ENCODE peak calls at places on chromosomes 12 and 14, in ten cellular contexts. E, W, R, H, J, O, B, D, Y and C are unnamed samples.

GRCh38 chr12:102814691-102815367 is 102.2 kb downstream of the PAH start:
- DNase-seq in E (no peak), W (no peak), R (no peak), H (no peak), J (no peak), O (no peak), B (no peak), D (no peak), Y (no peak), C (no peak)

GRCh38 chr12:119338593-119339363 is 4.2 kb downstream of the CCDC60 start:
- DNase-seq in E (no peak), W (no peak), R (no peak), H (no peak), J (no peak), O (peak), B (no peak), D (no peak), Y (no peak), C (no peak)

GRCh38 chr14:33551963-33552362 is 398.9 kb downstream of the EGLN3 start:
- DNase-seq in E (no peak), W (no peak), R (no peak), H (no peak), J (no peak), O (no peak), B (no peak), D (peak), Y (no peak), C (no peak)

GRCh38 chr14:99329711-99330315 is 57.8 kb upstream of the BCL11B start:
- DNase-seq in E (no peak), W (no peak), R (no peak), H (no peak), J (no peak), O (peak), B (no peak), D (no peak), Y (no peak), C (no peak)

GRCh38 chr12:2845280-2845679 is 10.4 kb upstream of the NRIP2 start:
- DNase-seq in E (no peak), W (no peak), R (no peak), H (no peak), J (peak), O (no peak), B (no peak), D (no peak), Y (peak), C (no peak)

GRCh38 chr14:63470877-63471565 is 72.2 kb downstream of the PPP2R5E start:
- DNase-seq in E (no peak), W (no peak), R (no peak), H (no peak), J (peak), O (no peak), B (no peak), D (no peak), Y (no peak), C (no peak)

GRCh38 chr14:79404874-79405273 is 806.4 kb downstream of the DIO2 start:
- DNase-seq in E (no peak), W (no peak), R (no peak), H (no peak), J (no peak), O (no peak), B (no peak), D (peak), Y (no peak), C (no peak)

GRCh38 chr12:114213055-114213561 is 192.8 kb downstream of the TBX5 start:
- DNase-seq in E (no peak), W (no peak), R (no peak), H (no peak), J (no peak), O (no peak), B (no peak), D (no peak), Y (no peak), C (no peak)

GRCh38 chr14:75049136-75049535 is 2.1 kb downstream of the MLH3 start:
- DNase-seq in E (no peak), W (no peak), R (no peak), H (no peak), J (no peak), O (no peak), B (no peak), D (no peak), Y (no peak), C (no peak)

GRCh38 chr12:46659032-46659703 is 166.6 kb downstream of the SLC38A4 start:
- DNase-seq in E (no peak), W (no peak), R (no peak), H (no peak), J (no peak), O (no peak), B (no peak), D (no peak), Y (no peak), C (no peak)

GRCh38 chr12:97513921-97514320 is 51.3 kb downstream of the RMST start:
- DNase-seq in E (no peak), W (no peak), R (no peak), H (no peak), J (no peak), O (no peak), B (no peak), D (no peak), Y (no peak), C (no peak)

GRCh38 chr14:58356268-58356667 is 39.5 kb upstream of the TOMM20L start:
- DNase-seq in E (no peak), W (no peak), R (no peak), H (no peak), J (no peak), O (no peak), B (no peak), D (no peak), Y (no peak), C (no peak)

GRCh38 chr14:77985235-77985634 is 184.9 kb upstream of the NRXN3 start:
- DNase-seq in E (no peak), W (no peak), R (no peak), H (no peak), J (peak), O (no peak), B (no peak), D (peak), Y (no peak), C (no peak)

GRCh38 chr14:60862283-60862682 is 118.6 kb downstream of the TRMT5 start:
- DNase-seq in E (no peak), W (no peak), R (no peak), H (no peak), J (no peak), O (peak), B (no peak), D (peak), Y (no peak), C (peak)

GRCh38 chr12:122199484-122200355 is 3.8 kb upstream of the B3GNT4 start:
- DNase-seq in E (no peak), W (no peak), R (no peak), H (no peak), J (no peak), O (no peak), B (no peak), D (no peak), Y (no peak), C (no peak)

GRCh38 chr12:118746176-118746575 is 235.2 kb upstream of the SRRM4 start:
- DNase-seq in E (no peak), W (no peak), R (no peak), H (no peak), J (no peak), O (no peak), B (no peak), D (no peak), Y (no peak), C (no peak)

GRCh38 chr12:96882862-96883261 is 24.2 kb upstream of the NEDD1 start:
- DNase-seq in E (no peak), W (no peak), R (no peak), H (no peak), J (peak), O (no peak), B (no peak), D (no peak), Y (no peak), C (no peak)

GRCh38 chr12:54579696-54580333 is 8.6 kb downstream of the PPP1R1A start:
- DNase-seq in E (peak), W (no peak), R (peak), H (peak), J (peak), O (peak), B (peak), D (peak), Y (peak), C (peak)

GRCh38 chr14:69398818-69399210 is 322 bp downstream of the SLC39A9 start:
- DNase-seq in E (no peak), W (no peak), R (no peak), H (no peak), J (no peak), O (no peak), B (no peak), D (no peak), Y (no peak), C (no peak)